ENCODE peak calls at places on chromosomes 5 and 9, in ten cellular contexts. L, K, T, Z, R, J, Q, C, G and F are unnamed samples.

GRCh38 chr5:123951204-123951977 is 439.4 kb downstream of the CSNK1G3 start:
- DNase-seq in Z (no peak), T (no peak), R (peak), J (no peak), L (peak), K (no peak), C (no peak), G (no peak), Q (no peak), F (no peak)

GRCh38 chr9:81540142-81540701 is 149.1 kb downstream of the TLE1 start:
- DNase-seq in C (no peak), G (no peak), T (no peak), R (no peak), L (no peak), K (no peak), J (no peak), Q (no peak), Z (no peak), F (no peak)

GRCh38 chr5:115351356-115352195 is 55.1 kb upstream of the CCDC112 start:
- DNase-seq in L (no peak), C (no peak), Z (no peak), Q (no peak), G (peak), K (no peak), R (no peak), J (no peak), T (no peak), F (no peak)

GRCh38 chr9:134871941-134872340 is 8.7 kb upstream of the FCN2 start:
- DNase-seq in L (no peak), Z (no peak), R (no peak), G (no peak), T (no peak), C (no peak), K (no peak), J (no peak), Q (no peak), F (no peak)

GRCh38 chr5:173202266-173202875 is 32.6 kb downstream of the NKX2-5 start:
- DNase-seq in R (no peak), L (no peak), G (no peak), Q (no peak), J (no peak), C (no peak), T (no peak), Z (no peak), K (no peak), F (no peak)

GRCh38 chr9:113158446-113158845 is 7.6 kb downstream of the SLC31A2 start:
- DNase-seq in L (no peak), K (no peak), Z (no peak), G (no peak), C (no peak), R (no peak), T (no peak), Q (no peak), J (no peak), F (no peak)

GRCh38 chr5:156400542-156400941 is 73.6 kb downstream of the SGCD start:
- DNase-seq in G (no peak), J (no peak), T (no peak), Q (no peak), C (no peak), Z (no peak), R (no peak), L (no peak), K (no peak), F (no peak)

GRCh38 chr5:88708682-88709398 is 174.1 kb downstream of the MEF2C start:
- DNase-seq in J (no peak), R (no peak), T (no peak), G (no peak), L (no peak), Z (no peak), C (no peak), K (no peak), Q (no peak), F (no peak)

GRCh38 chr5:115542651-115543364 is 1.8 kb downstream of the FEM1C start:
- DNase-seq in G (no peak), T (no peak), Z (no peak), Q (no peak), L (no peak), C (no peak), K (no peak), R (no peak), J (no peak), F (no peak)

GRCh38 chr9:121369595-121370265 is at the start of gene STOM:
- DNase-seq in C (peak), K (peak), Q (peak), J (peak), L (no peak), T (no peak), R (peak), G (peak), Z (peak), F (no peak)

GRCh38 chr5:106121972-106122605 is 1548.6 kb downstream of the EFNA5 start:
- DNase-seq in G (no peak), C (peak), K (no peak), J (no peak), Q (no peak), Z (no peak), T (peak), L (peak), R (peak), F (no peak)

GRCh38 chr5:84242286-84242685 is 142.4 kb downstream of the EDIL3 start:
- DNase-seq in L (no peak), J (no peak), T (no peak), K (no peak), R (peak), G (no peak), C (no peak), Z (no peak), Q (no peak), F (no peak)

GRCh38 chr5:31860726-31861432 is 221.9 kb downstream of the PDZD2 start:
- DNase-seq in K (no peak), J (no peak), R (no peak), C (peak), G (no peak), T (no peak), L (no peak), Z (no peak), Q (no peak), F (no peak)

GRCh38 chr5:133818031-133818431 is 150.4 kb downstream of the C5orf15 start:
- DNase-seq in C (no peak), K (no peak), Z (no peak), R (no peak), L (no peak), Q (no peak), J (peak), T (no peak), G (no peak), F (no peak)

GRCh38 chr5:112419050-112419595 is at the start of gene EPB41L4A:
- DNase-seq in L (no peak), J (no peak), C (no peak), R (no peak), G (peak), T (peak), K (no peak), Z (no peak), Q (no peak), F (no peak)

GRCh38 chr9:123861086-123861707 is 68.7 kb downstream of the DENND1A start:
- DNase-seq in Z (no peak), Q (no peak), J (no peak), T (no peak), R (no peak), K (no peak), G (no peak), C (no peak), L (no peak), F (no peak)

GRCh38 chr5:136040746-136041415 is 12.1 kb downstream of the TGFBI start:
- DNase-seq in L (no peak), G (no peak), T (no peak), Z (no peak), Q (no peak), J (no peak), C (no peak), R (no peak), K (no peak), F (no peak)

GRCh38 chr9:106583751-106584150 is 279.2 kb upstream of the ZNF462 start:
- DNase-seq in T (no peak), Z (no peak), L (no peak), Q (no peak), G (no peak), R (no peak), K (no peak), C (no peak), J (no peak), F (no peak)

GRCh38 chr9:70609542-70610286 is 195.3 kb upstream of the KLF9 start:
- DNase-seq in Z (no peak), R (peak), C (no peak), L (no peak), G (no peak), K (no peak), J (no peak), T (no peak), Q (no peak), F (no peak)

GRCh38 chr9:75810063-75810462 is 80.4 kb upstream of the PCSK5 start:
- DNase-seq in G (no peak), Q (no peak), L (no peak), J (no peak), T (no peak), Z (no peak), K (no peak), R (no peak), C (no peak), F (no peak)

GRCh38 chr5:31048282-31048974 is 145.1 kb upstream of the CDH6 start:
- DNase-seq in Z (no peak), J (no peak), T (no peak), K (no peak), L (no peak), G (peak), C (no peak), R (no peak), Q (no peak), F (no peak)

GRCh38 chr9:107929439-107929838 is 439.9 kb upstream of the KLF4 start:
- DNase-seq in J (peak), Q (no peak), G (peak), T (no peak), C (no peak), Z (no peak), L (no peak), K (no peak), R (no peak), F (no peak)

GRCh38 chr9:132288371-132288770 is 66.4 kb downstream of the SETX start:
- DNase-seq in R (peak), L (no peak), C (no peak), Q (no peak), G (no peak), T (no peak), Z (no peak), K (no peak), J (no peak), F (no peak)

GRCh38 chr5:66174338-66174737 is 30.2 kb downstream of the SREK1 start:
- DNase-seq in K (no peak), Q (no peak), R (no peak), T (no peak), L (no peak), Z (no peak), C (no peak), G (no peak), J (no peak), F (no peak)

GRCh38 chr9:125262217-125262991 is 778 bp downstream of the GAPVD1 start:
- DNase-seq in K (no peak), C (peak), R (no peak), J (no peak), G (peak), L (no peak), T (no peak), Q (no peak), Z (no peak), F (no peak)

GRCh38 chr5:136724161-136724560 is 358.8 kb upstream of the TRPC7 start:
- DNase-seq in C (no peak), K (no peak), T (no peak), L (no peak), Z (no peak), Q (no peak), R (no peak), G (no peak), J (no peak), F (no peak)

GRCh38 chr5:68962632-68963484 is 131.0 kb upstream of the SLC30A5 start:
- DNase-seq in Q (no peak), L (peak), Z (no peak), J (peak), T (no peak), K (peak), R (peak), G (peak), C (peak), F (no peak)

GRCh38 chr9:98917691-98918487 is 25.8 kb upstream of the COL15A1 start:
- DNase-seq in L (no peak), R (no peak), J (no peak), C (no peak), Q (no peak), K (no peak), G (no peak), Z (no peak), T (no peak), F (no peak)

GRCh38 chr5:92801921-92802320 is 779.1 kb downstream of the NR2F1-AS1 start:
- DNase-seq in K (no peak), R (no peak), C (no peak), Q (no peak), Z (no peak), J (no peak), T (no peak), G (no peak), L (no peak), F (no peak)

GRCh38 chr9:124258765-124259272 is 1.1 kb downstream of the NEK6 start:
- DNase-seq in Q (no peak), J (no peak), K (no peak), Z (no peak), T (peak), C (no peak), R (no peak), G (no peak), L (no peak), F (no peak)

GRCh38 chr5:108481355-108481931 is 99.5 kb upstream of the FBXL17 start:
- DNase-seq in L (peak), T (no peak), C (no peak), Z (no peak), Q (no peak), K (no peak), R (no peak), J (no peak), G (peak), F (peak)

GRCh38 chr5:38926121-38926520 is 80.3 kb downstream of the OSMR start:
- DNase-seq in J (no peak), T (no peak), K (no peak), Q (no peak), L (no peak), C (no peak), G (no peak), Z (no peak), R (no peak), F (no peak)